ENCODE peak calls at places on chromosomes 16 and 17, in ten cellular contexts. P is breast epithelium, H is IMR-90, M is Peyer's patch, O is ovary, V is A549, S is transverse colon, F is vagina, U is heart left ventricle, K is tibial nerve. D is an unnamed sample.

GRCh38 chr17:32988481-32989101 is 3.1 kb upstream of the SPACA3 start:
- DNase-seq in P (no peak), H (no peak), M (no peak), O (no peak), V (no peak), S (no peak), F (no peak), U (no peak), K (no peak), D (no peak)

GRCh38 chr17:29565643-29566472 is 979 bp downstream of the ABHD15 start:
- DNase-seq in P (peak), H (no peak), M (peak), O (peak), V (peak), S (peak), F (no peak), U (no peak), K (no peak), D (peak)

GRCh38 chr16:67803894-67804293 is 2.5 kb downstream of the RANBP10 start:
- DNase-seq in P (no peak), H (no peak), M (peak), O (no peak), V (no peak), S (no peak), F (no peak), U (no peak), K (no peak), D (no peak)

GRCh38 chr16:8924214-8924613 is 39.5 kb downstream of the USP7 start:
- DNase-seq in P (no peak), H (no peak), M (no peak), O (no peak), V (no peak), S (peak), F (no peak), U (no peak), K (no peak), D (no peak)

GRCh38 chr16:67190448-67191399 is 788 bp upstream of the EXOC3L1 start:
- DNase-seq in P (no peak), H (peak), M (no peak), O (no peak), V (no peak), S (no peak), F (no peak), U (no peak), K (no peak), D (no peak)

GRCh38 chr16:76428858-76429257 is 151.7 kb downstream of the CNTNAP4 start:
- DNase-seq in P (peak), H (no peak), M (no peak), O (no peak), V (peak), S (peak), F (no peak), U (no peak), K (no peak), D (no peak)

GRCh38 chr16:75379339-75379738 is 54.0 kb downstream of the CFDP1 start:
- DNase-seq in P (no peak), H (no peak), M (no peak), O (no peak), V (no peak), S (no peak), F (no peak), U (no peak), K (no peak), D (no peak)

GRCh38 chr16:4783251-4783950 is 4.7 kb downstream of the SEPTIN12 start:
- DNase-seq in P (no peak), H (no peak), M (no peak), O (no peak), V (no peak), S (no peak), F (no peak), U (no peak), K (no peak), D (no peak)

GRCh38 chr17:17663160-17664072 is 17.8 kb upstream of the RAI1 start:
- DNase-seq in P (no peak), H (peak), M (peak), O (no peak), V (peak), S (peak), F (no peak), U (peak), K (no peak), D (no peak)

GRCh38 chr17:68004201-68004600 is 7.9 kb upstream of the C17orf58 start:
- DNase-seq in P (no peak), H (no peak), M (no peak), O (no peak), V (no peak), S (no peak), F (no peak), U (no peak), K (no peak), D (no peak)

GRCh38 chr17:50280801-50281441 is 6.7 kb downstream of the TMEM92 start:
- DNase-seq in P (no peak), H (no peak), M (no peak), O (no peak), V (no peak), S (no peak), F (no peak), U (no peak), K (no peak), D (no peak)

GRCh38 chr16:86680137-86680536 is 101.8 kb downstream of the FOXL1 start:
- DNase-seq in P (no peak), H (peak), M (no peak), O (no peak), V (no peak), S (no peak), F (no peak), U (no peak), K (no peak), D (no peak)

GRCh38 chr16:3587547-3588110 is 10.4 kb upstream of the NLRC3 start:
- DNase-seq in P (no peak), H (no peak), M (peak), O (no peak), V (no peak), S (no peak), F (no peak), U (no peak), K (no peak), D (no peak)

GRCh38 chr17:8248751-8249607 is at the start of gene PFAS:
- DNase-seq in P (peak), H (peak), M (peak), O (peak), V (peak), S (peak), F (no peak), U (peak), K (peak), D (peak)

GRCh38 chr16:63289834-63290460 is 1253.7 kb upstream of the CDH8 start:
- DNase-seq in P (no peak), H (no peak), M (no peak), O (no peak), V (peak), S (peak), F (no peak), U (no peak), K (no peak), D (no peak)

GRCh38 chr17:63697341-63698286 is 2.3 kb downstream of the LIMD2 start:
- DNase-seq in P (no peak), H (no peak), M (peak), O (peak), V (peak), S (peak), F (no peak), U (peak), K (no peak), D (no peak)

GRCh38 chr17:50608700-50609375 is 25.8 kb upstream of the ABCC3 start:
- DNase-seq in P (no peak), H (no peak), M (no peak), O (no peak), V (no peak), S (no peak), F (no peak), U (no peak), K (no peak), D (no peak)

GRCh38 chr16:87945351-87946042 is 5.7 kb upstream of the BANP start:
- DNase-seq in P (peak), H (peak), M (peak), O (peak), V (peak), S (peak), F (no peak), U (peak), K (peak), D (no peak)

GRCh38 chr17:38558751-38559024 is 47.1 kb downstream of the SRCIN1 start:
- DNase-seq in P (no peak), H (no peak), M (no peak), O (peak), V (peak), S (no peak), F (no peak), U (no peak), K (peak), D (no peak)

GRCh38 chr16:2024026-2024425 is 2.7 kb upstream of the NHERF2 start:
- DNase-seq in P (no peak), H (no peak), M (no peak), O (no peak), V (no peak), S (no peak), F (no peak), U (no peak), K (no peak), D (no peak)

GRCh38 chr17:75010683-75011406 is 1.6 kb upstream of the MRPL58 start:
- DNase-seq in P (peak), H (peak), M (no peak), O (peak), V (peak), S (peak), F (no peak), U (no peak), K (no peak), D (peak)

GRCh38 chr16:1965610-1966009 is 984 bp upstream of the RPS2 start:
- DNase-seq in P (no peak), H (no peak), M (no peak), O (no peak), V (no peak), S (no peak), F (no peak), U (no peak), K (no peak), D (no peak)

GRCh38 chr17:64081802-64082799 is 47.8 kb downstream of the ERN1 start:
- DNase-seq in P (no peak), H (peak), M (peak), O (no peak), V (peak), S (peak), F (no peak), U (no peak), K (no peak), D (no peak)

DNA sequence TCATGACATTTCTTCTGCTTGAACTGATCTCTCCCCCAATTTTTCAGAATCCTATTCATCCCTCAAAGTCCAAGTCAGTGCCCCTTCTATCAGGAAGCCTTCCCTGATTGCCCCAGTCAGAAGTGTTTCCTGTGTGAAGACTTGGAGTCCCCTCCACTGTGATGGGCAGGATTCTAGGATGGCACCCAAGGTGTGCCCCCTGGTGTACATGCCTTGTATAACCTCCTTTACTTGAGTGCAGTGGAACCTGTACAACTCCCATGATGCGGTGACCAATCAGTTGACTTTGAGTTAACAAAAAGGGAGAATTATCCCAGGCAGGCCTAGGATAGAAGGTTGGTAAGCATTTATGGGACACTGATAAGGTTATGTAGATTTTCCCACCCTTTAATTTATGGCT is 23.4 kb downstream of the MYH13 start:
- DNase-seq in P (no peak), H (no peak), M (no peak), O (no peak), V (peak), S (no peak), F (no peak), U (no peak), K (no peak), D (no peak)
- TF ChIP-seq CTCF in P (no peak), H (no peak), M (no peak), O (no peak), V (no peak), S (peak), F (no peak), U (no peak), K (no peak), D (no peak)

DNA sequence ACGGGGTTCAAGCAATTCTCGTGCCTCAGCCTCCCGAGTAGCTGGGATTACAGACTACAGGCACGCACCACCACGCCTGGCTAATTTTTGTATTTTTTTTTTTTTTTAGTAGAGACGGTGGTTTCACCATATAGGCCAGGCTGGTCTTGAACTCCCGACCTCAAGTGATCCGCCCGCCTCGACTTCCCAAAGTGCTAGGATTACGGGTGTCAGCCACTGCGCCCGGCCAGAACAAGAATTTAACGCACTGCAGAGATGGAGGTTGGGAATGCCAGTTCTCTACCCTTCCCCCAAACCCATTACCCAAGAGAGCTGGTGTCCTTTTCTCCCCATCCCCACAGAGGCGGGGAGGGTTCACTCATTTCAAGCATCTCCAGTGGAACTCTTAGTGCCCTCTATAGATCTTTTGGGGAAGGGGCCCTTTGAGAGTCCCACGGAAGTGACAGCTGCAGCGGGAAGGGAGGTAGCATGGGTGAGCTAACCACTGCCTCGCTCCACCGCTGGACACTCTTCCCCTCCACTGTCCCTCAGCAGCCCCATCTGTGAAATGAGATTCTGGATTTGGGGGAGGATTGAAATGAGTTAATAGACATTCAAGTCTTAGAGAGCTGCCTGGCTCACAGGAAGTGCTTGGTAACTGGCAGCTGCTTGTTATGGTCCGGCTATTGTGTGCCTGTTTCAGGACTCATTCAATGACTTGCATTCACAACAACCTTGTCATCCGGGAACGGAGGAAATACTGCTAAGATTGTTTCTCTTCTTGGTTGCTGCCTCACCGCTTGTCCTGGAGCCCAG is 3.5 kb upstream of the UBALD2 start:
- DNase-seq in P (no peak), H (peak), M (peak), O (no peak), V (no peak), S (no peak), F (no peak), U (no peak), K (no peak), D (peak)
- H3K27ac ChIP-seq in P (peak), H (no peak), M (peak), O (no peak), V (no peak), S (peak), F (no peak), U (no peak), K (peak), D (peak)

GRCh38 chr17:42288985-42289862 is 926 bp downstream of the STAT5A start:
- DNase-seq in P (no peak), H (no peak), M (peak), O (peak), V (no peak), S (peak), F (no peak), U (no peak), K (no peak), D (no peak)

GRCh38 chr17:42289863-42290165 is 1.5 kb downstream of the STAT5A start:
- DNase-seq in P (no peak), H (no peak), M (peak), O (no peak), V (no peak), S (no peak), F (no peak), U (no peak), K (no peak), D (no peak)

GRCh38 chr17:42287305-42288077 is 807 bp upstream of the STAT5A start:
- DNase-seq in P (no peak), H (no peak), M (peak), O (peak), V (no peak), S (peak), F (peak), U (peak), K (peak), D (peak)

GRCh38 chr17:42286411-42287295 is 1.6 kb upstream of the STAT5A start:
- DNase-seq in P (no peak), H (no peak), M (no peak), O (peak), V (no peak), S (peak), F (peak), U (no peak), K (peak), D (peak)

DNA sequence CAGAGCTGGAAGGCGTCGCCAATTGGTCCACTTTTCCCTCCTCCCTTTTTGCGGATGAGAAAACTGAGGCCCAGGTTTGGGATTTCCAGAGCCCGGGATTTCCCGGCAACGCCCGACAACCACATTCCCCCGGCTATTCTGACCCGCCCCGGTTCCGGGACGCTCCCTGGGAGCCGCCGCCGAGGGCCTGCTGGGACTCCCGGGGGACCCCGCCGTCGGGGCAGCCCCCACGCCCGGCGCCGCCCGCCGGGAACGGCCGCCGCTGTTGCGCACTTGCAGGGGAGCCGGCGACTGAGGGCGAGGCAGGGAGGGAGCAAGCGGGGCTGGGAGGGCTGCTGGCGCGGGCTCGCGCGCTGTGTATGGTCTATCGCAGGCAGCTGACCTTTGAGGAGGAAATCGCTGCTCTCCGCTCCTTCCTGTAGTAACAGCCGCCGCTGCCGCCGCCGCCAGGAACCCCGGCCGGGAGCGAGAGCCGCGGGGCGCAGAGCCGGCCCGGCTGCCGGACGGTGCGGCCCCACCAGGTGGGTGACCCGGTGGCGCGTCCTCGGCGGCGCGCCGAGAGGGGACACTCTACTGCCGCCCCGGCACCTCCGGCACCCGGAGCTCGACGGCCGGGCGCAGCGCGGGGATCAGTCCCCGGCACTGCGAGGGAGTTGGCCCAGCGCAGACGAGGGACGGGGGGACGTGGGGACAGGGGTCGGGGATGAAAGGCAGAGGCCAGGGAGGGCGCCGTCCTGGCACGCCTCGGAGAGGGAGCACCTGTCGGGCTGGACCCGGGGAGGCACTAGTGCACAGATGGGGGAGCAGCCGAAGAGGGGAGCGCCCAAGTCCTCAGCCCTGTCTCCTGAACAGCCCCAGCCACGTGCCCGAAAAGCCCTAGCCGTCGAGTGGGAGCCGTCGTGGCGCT is at the start of gene STAT5A:
- DNase-seq in P (peak), H (peak), M (peak), O (peak), V (peak), S (peak), F (no peak), U (peak), K (peak), D (peak)
- TF ChIP-seq POLR2A in P (no peak), H (no peak), M (peak), O (peak), V (no peak), S (peak), F (peak), U (peak), K (peak), D (peak)

GRCh38 chr17:57662644-57663308 is 82.3 kb downstream of the CCDC182 start:
- DNase-seq in P (peak), H (peak), M (peak), O (peak), V (peak), S (peak), F (no peak), U (peak), K (peak), D (peak)
- TF ChIP-seq CTCF in P (no peak), H (no peak), M (no peak), O (no peak), V (no peak), S (no peak), F (no peak), U (no peak), K (peak), D (peak)

DNA sequence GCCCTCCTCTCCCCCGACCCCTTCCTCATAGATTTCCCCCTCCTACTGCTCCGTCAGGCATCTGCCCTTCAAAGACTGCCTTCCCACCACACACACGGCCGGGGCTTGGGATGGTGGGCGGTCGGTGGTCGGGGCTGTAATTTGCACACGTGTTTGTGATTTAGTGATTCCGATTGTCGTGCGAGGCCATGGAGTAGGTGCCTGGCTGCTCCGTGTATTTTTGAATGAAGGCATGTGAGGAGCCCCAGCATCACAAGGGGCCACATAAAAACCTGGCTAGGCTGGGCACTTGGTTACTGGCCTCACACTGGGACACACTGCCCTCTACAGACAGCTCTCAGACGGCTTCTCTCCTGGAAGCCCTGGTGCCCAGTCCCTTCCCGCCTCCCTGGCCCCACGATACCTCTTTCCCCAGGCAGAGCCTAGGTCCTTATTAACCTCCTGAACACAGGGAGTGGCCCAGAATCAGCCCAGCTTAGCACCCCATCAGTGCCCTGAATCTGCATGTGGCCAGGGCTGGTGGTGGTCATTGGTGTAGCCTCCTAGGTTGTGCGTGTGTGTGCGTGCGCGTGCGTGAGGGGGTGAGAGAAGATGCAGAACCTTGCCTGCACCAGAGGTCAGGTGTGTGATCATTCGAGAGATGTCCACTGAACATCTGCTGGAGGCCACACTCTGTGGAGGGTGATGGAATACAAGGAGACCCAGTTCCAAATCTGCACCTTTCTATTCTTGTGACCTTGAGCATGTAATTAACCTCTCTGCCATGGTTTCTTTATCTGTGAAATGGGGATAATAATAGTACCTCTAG is 1.3 kb upstream of the SOCS1 start:
- DNase-seq in P (peak), H (peak), M (peak), O (peak), V (peak), S (peak), F (no peak), U (peak), K (peak), D (peak)
- H3K27ac ChIP-seq in P (peak), H (peak), M (peak), O (no peak), V (peak), S (peak), F (peak), U (peak), K (peak), D (peak)

GRCh38 chr17:48352630-48353029 is 77.4 kb downstream of the SKAP1 start:
- DNase-seq in P (no peak), H (peak), M (no peak), O (no peak), V (no peak), S (no peak), F (no peak), U (no peak), K (no peak), D (no peak)
- TF ChIP-seq POLR2A in P (no peak), H (no peak), M (no peak), O (no peak), V (no peak), S (no peak), F (no peak), U (no peak), K (no peak), D (no peak)

GRCh38 chr17:73420897-73421296 is 109.1 kb upstream of the CDC42EP4 start:
- DNase-seq in P (no peak), H (peak), M (no peak), O (no peak), V (peak), S (no peak), F (no peak), U (no peak), K (no peak), D (no peak)
- TF ChIP-seq CTCF in P (no peak), H (peak), M (no peak), O (no peak), V (peak), S (no peak), F (no peak), U (no peak), K (no peak), D (no peak)

GRCh38 chr17:301681-302299 is 50.8 kb downstream of the RPH3AL start:
- DNase-seq in P (no peak), H (no peak), M (no peak), O (no peak), V (no peak), S (peak), F (no peak), U (peak), K (peak), D (peak)
- H3K27ac ChIP-seq in P (no peak), H (no peak), M (peak), O (no peak), V (no peak), S (peak), F (peak), U (peak), K (no peak), D (peak)